ENCODE peak calls at places on chromosomes 16 and 17, in four cellular contexts. P is K562, J is A549, Z is WTC11. O is an unnamed sample.

GRCh38 chr17:8685396-8685795 is 54.9 kb upstream of the MYH10 start:
- DNase-seq in P (no peak), J (no peak), Z (no peak), O (no peak)

GRCh38 chr17:50540485-50541401 is 6.2 kb upstream of the SPATA20 start:
- DNase-seq in P (no peak), J (no peak), Z (no peak), O (no peak)

GRCh38 chr17:82110298-82110697 is 12.3 kb upstream of the FASN start:
- DNase-seq in P (no peak), J (no peak), Z (no peak), O (peak)

GRCh38 chr16:50848755-50849514 is 107.0 kb downstream of the CYLD start:
- DNase-seq in P (no peak), J (no peak), Z (no peak), O (no peak)

GRCh38 chr17:60165976-60166375 is 16.2 kb downstream of the CA4 start:
- DNase-seq in P (peak), J (no peak), Z (no peak), O (no peak)

GRCh38 chr17:78557598-78558039 is 19.6 kb downstream of the DNAH17 start:
- DNase-seq in P (no peak), J (peak), Z (no peak), O (no peak)

GRCh38 chr16:64152010-64152767 is 969.7 kb downstream of the CDH11 start:
- DNase-seq in P (no peak), J (no peak), Z (no peak), O (no peak)

GRCh38 chr17:77893144-77894044 is 65.1 kb upstream of the TNRC6C start:
- DNase-seq in P (no peak), J (no peak), Z (no peak), O (no peak)

GRCh38 chr16:75238132-75238852 is 13.1 kb downstream of the BCAR1 start:
- DNase-seq in P (no peak), J (no peak), Z (peak), O (peak)

GRCh38 chr16:80369559-80369958 is 171.2 kb upstream of the DYNLRB2 start:
- DNase-seq in P (no peak), J (peak), Z (peak), O (peak)

GRCh38 chr16:4136229-4136813 is 20.1 kb upstream of the ADCY9 start:
- DNase-seq in P (no peak), J (peak), Z (peak), O (no peak)

GRCh38 chr16:2799852-2800226 is 1.6 kb downstream of the PRSS41 start:
- DNase-seq in P (no peak), J (peak), Z (no peak), O (peak)

GRCh38 chr16:85685251-85685650 is 3.5 kb downstream of the GINS2 start:
- DNase-seq in P (no peak), J (no peak), Z (no peak), O (no peak)

GRCh38 chr16:49912688-49913087 is 56.8 kb upstream of the ZNF423 start:
- DNase-seq in P (no peak), J (no peak), Z (no peak), O (no peak)

GRCh38 chr16:88597856-88598491 is 27.8 kb downstream of the ZC3H18 start:
- DNase-seq in P (no peak), J (no peak), Z (no peak), O (peak)

GRCh38 chr17:8905256-8905778 is 37.8 kb upstream of the PIK3R6 start:
- DNase-seq in P (no peak), J (no peak), Z (no peak), O (no peak)

DNA sequence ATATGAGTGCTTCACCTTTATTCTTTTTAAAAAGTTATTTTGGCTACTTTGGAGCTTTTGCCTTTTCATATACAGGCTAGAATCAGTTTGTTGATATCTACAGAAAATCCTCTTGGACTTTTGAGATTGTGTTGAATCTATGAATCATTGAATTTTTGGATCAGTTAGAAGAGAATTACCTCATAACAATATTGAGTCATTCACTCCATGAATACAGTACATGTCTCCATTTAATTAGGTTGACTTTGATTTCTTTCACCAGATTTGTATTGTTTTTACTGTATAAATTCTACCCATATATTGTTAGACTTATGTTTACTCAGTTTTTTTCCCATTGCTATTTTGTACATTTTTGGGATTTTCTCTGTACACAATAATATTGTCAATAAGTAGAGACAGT is 54.4 kb downstream of the TAOK1 start:
- DNase-seq in P (no peak), J (no peak), Z (no peak), O (no peak)
- TF ChIP-seq HMGXB4 in P (no peak), J (no peak), Z (no peak), O (no peak)

GRCh38 chr16:66996324-66996982 is 8.1 kb downstream of the CES4A start:
- DNase-seq in P (no peak), J (peak), Z (no peak), O (peak)
- TF ChIP-seq HMGXB4 in P (no peak), J (no peak), Z (no peak), O (no peak)

DNA sequence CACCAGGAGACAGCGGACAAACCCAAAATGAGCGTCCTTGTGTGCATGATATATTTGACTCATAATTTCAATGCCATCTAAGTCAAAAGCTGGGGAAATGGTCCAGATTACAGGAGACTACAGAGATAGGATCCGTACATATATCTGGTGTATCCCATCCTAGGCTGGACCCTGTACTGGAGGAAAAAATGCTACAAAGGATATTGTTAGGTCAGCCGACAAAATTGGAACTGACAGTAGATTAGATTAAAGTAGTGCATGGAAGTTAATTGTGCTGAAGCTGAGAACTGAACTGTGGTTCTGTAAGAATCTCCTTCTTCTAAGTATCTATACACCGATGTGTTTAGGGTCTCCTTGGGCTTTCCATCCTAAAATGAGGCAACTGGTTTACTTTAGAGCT is 24.3 kb downstream of the KCNG4 start:
- DNase-seq in P (no peak), J (no peak), Z (no peak), O (no peak)
- TF ChIP-seq HMGXB4 in P (no peak), J (no peak), Z (no peak), O (no peak)

GRCh38 chr17:72858826-72859495 is 233.5 kb downstream of the SLC39A11 start:
- DNase-seq in P (no peak), J (no peak), Z (no peak), O (peak)

GRCh38 chr17:72860778-72861177 is 231.7 kb downstream of the SLC39A11 start:
- DNase-seq in P (no peak), J (no peak), Z (no peak), O (no peak)

GRCh38 chr17:72861811-72862210 is 230.7 kb downstream of the SLC39A11 start:
- DNase-seq in P (no peak), J (no peak), Z (no peak), O (no peak)

GRCh38 chr17:72865954-72866353 is 226.5 kb downstream of the SLC39A11 start:
- DNase-seq in P (no peak), J (no peak), Z (no peak), O (no peak)

DNA sequence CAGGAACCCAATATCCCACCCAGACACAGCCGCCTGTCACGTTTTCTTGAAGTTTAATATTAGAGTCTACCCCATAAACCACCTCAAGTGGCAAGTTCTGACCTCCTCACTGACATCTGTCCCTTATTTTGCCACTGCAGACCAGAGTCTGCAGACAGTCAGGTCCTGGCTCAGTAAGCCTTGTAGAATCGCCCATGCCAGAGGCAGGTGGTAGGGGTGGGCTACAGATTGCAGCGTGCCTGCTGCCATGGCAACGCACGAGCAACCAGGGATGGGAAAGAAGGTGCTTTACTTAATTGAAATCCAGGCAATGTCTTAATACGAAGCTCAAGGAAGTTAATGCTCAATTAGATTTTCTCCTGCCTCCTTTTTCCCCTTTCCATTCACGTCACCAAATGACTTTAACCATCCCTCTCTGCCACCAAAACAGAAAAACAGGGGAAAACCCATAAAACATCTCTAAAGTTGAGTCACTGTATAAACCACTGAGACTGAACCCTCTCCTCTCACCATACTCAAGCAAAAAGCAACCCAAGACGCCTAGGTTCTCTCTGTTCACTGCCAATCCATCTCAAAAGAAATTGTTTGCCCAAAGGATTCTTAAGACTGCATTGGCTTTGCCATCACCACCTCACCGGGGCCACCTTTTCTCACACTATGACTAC is 228.8 kb downstream of the SLC39A11 start:
- DNase-seq in P (no peak), J (no peak), Z (no peak), O (no peak)
- TF ChIP-seq HMGXB4 in P (no peak), J (no peak), Z (no peak), O (no peak)

GRCh38 chr17:57861737-57862409 is 12.0 kb upstream of the MRPS23 start:
- DNase-seq in P (no peak), J (peak), Z (peak), O (peak)
- TF ChIP-seq HMGXB4 in P (no peak), J (no peak), Z (no peak), O (peak)

GRCh38 chr16:82071421-82071820 is 36.4 kb downstream of the HSD17B2 start:
- DNase-seq in P (no peak), J (no peak), Z (no peak), O (no peak)

GRCh38 chr16:82067042-82067809 is 32.2 kb downstream of the HSD17B2 start:
- DNase-seq in P (no peak), J (no peak), Z (no peak), O (peak)

GRCh38 chr16:82070656-82071369 is 35.8 kb downstream of the HSD17B2 start:
- DNase-seq in P (no peak), J (peak), Z (no peak), O (no peak)

GRCh38 chr16:82063456-82064082 is 28.5 kb downstream of the HSD17B2 start:
- DNase-seq in P (no peak), J (no peak), Z (no peak), O (peak)

GRCh38 chr16:82067810-82068325 is 32.8 kb downstream of the HSD17B2 start:
- DNase-seq in P (no peak), J (no peak), Z (no peak), O (no peak)
- TF ChIP-seq HMGXB4 in P (no peak), J (no peak), Z (no peak), O (no peak)

GRCh38 chr16:7436306-7436705 is 103.7 kb downstream of the RBFOX1 start:
- DNase-seq in P (no peak), J (no peak), Z (no peak), O (no peak)

GRCh38 chr16:7437135-7437534 is 104.5 kb downstream of the RBFOX1 start:
- DNase-seq in P (no peak), J (no peak), Z (no peak), O (no peak)

GRCh38 chr16:7431723-7432122 is 99.1 kb downstream of the RBFOX1 start:
- DNase-seq in P (no peak), J (no peak), Z (no peak), O (no peak)
- TF ChIP-seq HMGXB4 in P (no peak), J (no peak), Z (no peak), O (no peak)

DNA sequence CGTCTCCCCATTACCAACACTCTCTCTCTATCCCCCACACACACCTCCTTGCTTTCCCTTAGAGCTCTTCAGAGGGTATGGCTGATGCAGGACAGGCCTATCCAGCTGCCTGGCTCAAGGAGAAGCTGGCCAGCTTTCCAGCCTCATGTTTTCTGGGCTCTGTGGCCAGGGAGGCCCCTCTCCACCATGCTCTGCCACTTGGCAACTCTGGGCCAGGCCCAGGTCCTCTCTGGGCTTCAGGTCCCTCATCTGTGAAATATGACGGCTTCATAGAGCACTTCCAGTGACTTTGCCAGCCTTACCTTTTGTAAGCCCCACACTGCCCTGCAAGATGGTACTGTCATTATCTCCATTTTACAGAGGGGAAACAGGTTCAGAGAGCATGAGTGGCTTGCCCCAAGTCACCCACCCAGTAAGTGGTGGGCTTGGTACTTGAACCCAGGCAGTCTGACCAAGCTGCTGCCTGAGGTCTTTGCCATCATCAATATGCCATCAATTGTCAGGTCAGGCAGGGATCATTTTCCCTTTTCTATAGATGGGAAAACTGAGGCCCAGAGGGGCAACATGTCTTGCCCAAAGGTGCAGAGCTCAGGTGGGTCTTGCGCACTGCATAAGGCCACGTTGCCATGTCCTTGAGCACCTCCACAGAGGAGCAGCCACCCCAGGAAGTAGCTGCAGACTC is 548 bp upstream of the ADGRG5 start:
- DNase-seq in P (no peak), J (no peak), Z (no peak), O (no peak)
- TF ChIP-seq HMGXB4 in P (no peak), J (no peak), Z (no peak), O (no peak)

GRCh38 chr17:69729937-69730336 is 315.4 kb downstream of the MAP2K6 start:
- DNase-seq in P (no peak), J (no peak), Z (no peak), O (no peak)

GRCh38 chr17:69735285-69735684 is 320.8 kb downstream of the MAP2K6 start:
- DNase-seq in P (no peak), J (no peak), Z (no peak), O (no peak)

GRCh38 chr17:69734656-69735055 is 320.2 kb downstream of the MAP2K6 start:
- DNase-seq in P (no peak), J (no peak), Z (no peak), O (no peak)

GRCh38 chr17:69732272-69732671 is 317.8 kb downstream of the MAP2K6 start:
- DNase-seq in P (no peak), J (no peak), Z (no peak), O (no peak)

GRCh38 chr17:69733171-69734014 is 318.9 kb downstream of the MAP2K6 start:
- DNase-seq in P (no peak), J (peak), Z (no peak), O (no peak)
- TF ChIP-seq HMGXB4 in P (no peak), J (no peak), Z (no peak), O (no peak)

O was measured in HepG2.